ENCODE peak calls at places on chromosomes 3 and 15, in ten cellular contexts. M is sigmoid colon; R is RWPE2; A is small intestine; K is left ventricle myocardium inferior; D is HCT116; B is A673; H is heart left ventricle; U is effector memory CD4-positive, alpha-beta T cell; Z is neural progenitor cell. I is an unnamed sample.

GRCh38 chr3:127366383-127366782 is 78.5 kb upstream of the PRR20G start:
- DNase-seq in Z (peak; percentile 26), H (no peak), D (no peak), M (no peak), B (peak; percentile 17), U (no peak), R (no peak), A (peak; percentile 7), K (no peak), I (no peak)

GRCh38 chr3:102174832-102175374 is 259.9 kb upstream of the ZPLD1 start:
- DNase-seq in U (no peak), Z (no peak), K (no peak), B (no peak), A (no peak), H (no peak), M (no peak), D (no peak), R (no peak), I (no peak)

GRCh38 chr15:80662756-80663553 is 32.2 kb upstream of the ABHD17C start:
- DNase-seq in B (no peak), M (no peak), D (no peak), Z (no peak), H (no peak), A (peak; percentile 60), K (no peak), U (no peak), R (no peak), I (no peak)

GRCh38 chr3:15815696-15816095 is 17.9 kb upstream of the ANKRD28 start:
- DNase-seq in B (peak; percentile 64), H (no peak), U (no peak), M (no peak), Z (peak; percentile 17), A (peak; percentile 32), D (peak; percentile 49), R (no peak), K (no peak), I (no peak)

GRCh38 chr3:127799476-127800222 is 22.7 kb downstream of the MGLL start:
- DNase-seq in K (no peak), B (no peak), R (no peak), U (no peak), A (no peak), H (no peak), D (peak; percentile 53), M (no peak), Z (no peak), I (no peak)

GRCh38 chr3:53104762-53105161 is 25.5 kb downstream of the RFT1 start:
- DNase-seq in H (no peak), U (no peak), K (no peak), R (no peak), A (no peak), D (no peak), M (no peak), Z (no peak), B (no peak), I (no peak)

GRCh38 chr3:124363451-124363850 is 366.8 kb upstream of the UMPS start:
- DNase-seq in R (no peak), D (no peak), Z (no peak), B (peak; percentile 26), A (no peak), K (no peak), U (no peak), H (no peak), M (no peak), I (no peak)

GRCh38 chr15:43067717-43068461 is 37.9 kb downstream of the UBR1 start:
- DNase-seq in U (no peak), B (no peak), D (peak; percentile 4), K (no peak), A (no peak), Z (no peak), R (no peak), H (no peak), M (no peak), I (no peak)

GRCh38 chr3:74079961-74080562 is 455.3 kb upstream of the PDZRN3 start:
- DNase-seq in K (no peak), A (no peak), U (no peak), B (no peak), H (no peak), D (no peak), Z (peak; percentile 42), M (no peak), R (no peak), I (no peak)

GRCh38 chr3:9746330-9746729 is 3.4 kb upstream of the OGG1 start:
- DNase-seq in H (no peak), U (no peak), M (no peak), K (no peak), A (no peak), R (no peak), Z (no peak), B (no peak), D (no peak), I (no peak)

GRCh38 chr3:66989241-66989640 is 8.9 kb upstream of the KBTBD8 start:
- DNase-seq in B (no peak), H (no peak), A (no peak), M (no peak), R (no peak), D (no peak), K (no peak), U (no peak), Z (peak; percentile 70), I (no peak)

GRCh38 chr3:170801597-170801996 is 68.4 kb downstream of the RPL22L1 start:
- DNase-seq in A (no peak), H (no peak), Z (no peak), U (no peak), B (no peak), D (no peak), K (no peak), R (no peak), M (no peak), I (no peak)

GRCh38 chr15:67119238-67119846 is 53.9 kb downstream of the SMAD3 start:
- DNase-seq in D (no peak), H (no peak), R (no peak), U (no peak), B (no peak), M (no peak), K (no peak), A (no peak), Z (no peak), I (no peak)

GRCh38 chr3:27454461-27454860 is 29.7 kb downstream of the SLC4A7 start:
- DNase-seq in B (no peak), R (no peak), M (no peak), D (no peak), Z (no peak), K (no peak), A (no peak), H (no peak), U (no peak), I (no peak)

GRCh38 chr15:44130778-44131177 is 64.3 kb downstream of the FRMD5 start:
- DNase-seq in K (no peak), A (no peak), D (no peak), U (no peak), B (no peak), M (no peak), R (no peak), H (no peak), Z (no peak), I (no peak)

GRCh38 chr3:46080124-46080991 is 53.1 kb upstream of the XCR1 start:
- DNase-seq in K (no peak), R (no peak), Z (no peak), B (no peak), H (no peak), D (no peak), U (no peak), M (no peak), A (no peak), I (no peak)

GRCh38 chr3:31249555-31249954 is 283.2 kb upstream of the STT3B start:
- DNase-seq in R (no peak), M (no peak), A (peak; percentile 8), K (no peak), U (no peak), D (no peak), Z (no peak), H (no peak), B (no peak), I (no peak)
- H3K4me3 ChIP-seq in R (no peak overlapping the region), M (no peak overlapping the region), A (no peak overlapping the region), K (no peak overlapping the region), U (no peak overlapping the region), D (no peak overlapping the region), Z (no peak overlapping the region), H (no peak overlapping the region), B (no peak overlapping the region), I (no peak overlapping the region)

DNA sequence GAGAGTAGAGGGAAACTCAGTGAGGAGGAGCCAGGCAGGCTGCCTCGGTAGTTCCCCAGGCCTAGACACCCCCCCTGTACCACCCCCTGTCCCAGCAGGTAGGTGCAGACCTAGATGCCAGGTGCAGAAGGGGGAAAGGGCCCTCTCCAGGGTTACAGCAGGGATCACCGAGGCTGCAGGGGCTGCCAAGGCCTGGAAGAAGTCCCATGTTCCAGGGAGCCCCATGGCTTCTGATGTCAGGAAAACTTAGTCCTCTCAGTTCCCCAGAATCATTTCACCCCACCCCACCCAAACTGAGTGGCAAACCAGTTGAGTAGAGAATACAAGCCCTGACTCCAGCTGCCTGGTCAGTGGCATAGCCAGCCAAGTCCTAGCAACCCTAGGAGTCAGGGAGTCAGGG is 7.4 kb upstream of the SEMA3B start:
- DNase-seq in H (peak; percentile 23), R (no peak), Z (no peak), B (no peak), M (peak; percentile 70), K (no peak), U (no peak), D (no peak), A (no peak), I (no peak)
- H3K27ac ChIP-seq in H (peak overlapping the region; percentile 99), R (peak overlapping the region; percentile 59), Z (peak overlapping the region; percentile 97), B (peak overlapping the region; percentile 82), M (peak overlapping the region; percentile 99), K (peak overlapping the region; percentile 99), U (no peak overlapping the region), D (peak overlapping the region; percentile 77), A (peak overlapping the region; percentile 92), I (peak overlapping the region; percentile 40)

DNA sequence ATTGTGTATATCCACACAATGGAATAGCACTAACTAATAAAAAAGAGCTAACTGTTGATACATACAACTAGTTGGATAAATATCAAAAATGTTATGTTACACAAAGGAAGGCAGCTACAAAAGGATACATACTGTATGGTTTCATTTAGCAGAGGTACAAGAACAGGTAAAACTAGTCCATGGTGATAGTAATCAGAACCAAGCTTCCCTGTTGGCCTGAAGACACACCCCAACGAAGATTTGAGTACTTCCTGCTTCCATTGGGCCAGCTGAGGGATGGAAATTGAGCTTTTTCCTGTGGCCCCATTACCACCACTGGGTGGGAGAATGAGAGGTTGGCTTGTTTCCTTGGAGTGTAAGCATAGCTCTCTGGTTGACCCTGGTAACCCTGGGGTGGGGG is 117.3 kb upstream of the CADPS start:
- DNase-seq in R (no peak), H (no peak), K (no peak), A (peak; percentile 6), Z (no peak), M (no peak), U (no peak), D (no peak), B (no peak), I (no peak)
- H3K4me1 ChIP-seq in R (no peaks in the 10 kb centered on the region), H (no peaks in the 10 kb centered on the region), K (no peaks in the 10 kb centered on the region), A (no peaks in the 10 kb centered on the region), Z (peaks cover 41% of the 10 kb centered on the region), M (no peaks in the 10 kb centered on the region), U (no peaks in the 10 kb centered on the region), D (no peaks in the 10 kb centered on the region), B (no peaks in the 10 kb centered on the region), I (no peaks in the 10 kb centered on the region)

DNA sequence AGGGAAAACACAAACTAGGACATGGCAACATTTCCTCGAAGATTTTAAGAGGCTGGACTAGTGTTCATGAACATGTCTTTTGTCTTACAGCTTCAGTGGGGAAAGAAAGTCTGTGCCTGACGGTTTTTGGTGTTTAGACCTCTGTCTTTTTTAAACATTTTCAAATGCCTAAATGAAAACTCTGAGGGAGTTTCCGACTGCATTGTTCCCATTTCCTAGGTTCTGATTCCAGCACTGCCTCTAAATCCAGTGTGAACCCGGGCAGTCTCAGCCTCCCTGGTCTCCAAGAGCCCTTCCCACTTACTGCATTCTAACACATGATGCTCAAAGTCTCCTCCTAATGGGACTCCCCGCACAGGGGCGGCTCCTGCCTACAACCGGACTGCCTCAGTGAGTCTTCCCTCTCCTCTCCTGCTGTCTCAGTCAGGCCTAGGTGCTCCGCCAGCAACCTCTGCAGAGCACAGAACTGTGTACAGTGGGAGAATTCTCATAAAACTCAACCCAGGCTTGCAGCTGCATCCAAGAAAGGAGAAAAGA is 29.0 kb downstream of the TBC1D2B start:
- DNase-seq in A (no peak), R (no peak), B (no peak), M (no peak), U (no peak), K (no peak), Z (no peak), D (no peak), H (peak; percentile 45), I (no peak)
- H3K4me3 ChIP-seq in A (no peak overlapping the region), R (no peak overlapping the region), B (no peak overlapping the region), M (no peak overlapping the region), U (no peak overlapping the region), K (peak overlapping the region; percentile 7), Z (no peak overlapping the region), D (no peak overlapping the region), H (no peak overlapping the region), I (no peak overlapping the region)